ENCODE peak calls at places on chromosomes 1 and 21, in four cellular contexts. One of them, this sample, is unnamed.

GRCh38 chr1:233479026-233479890 is 134.6 kb upstream of the KCNK1 start:
- DNase-seq in T-helper 9 cell: no peak
- DNase-seq in gastrocnemius medialis: no peak
- DNase-seq in stimulated activated CD4-positive, alpha-beta T cell treated with anti-CD3 and anti-CD28 coated beads, Interleukin-2, amount 100 ng/mL, for 48 hours: no peak
- DNase-seq in this sample: no peak

GRCh38 chr1:4711191-4711915 is 56.9 kb downstream of the AJAP1 start:
- DNase-seq in T-helper 9 cell: no peak
- DNase-seq in gastrocnemius medialis: no peak
- DNase-seq in stimulated activated CD4-positive, alpha-beta T cell treated with anti-CD3 and anti-CD28 coated beads, Interleukin-2, amount 100 ng/mL, for 48 hours: no peak
- DNase-seq in this sample: peak; percentile 33

GRCh38 chr21:15240846-15241245 is 176.0 kb upstream of the NRIP1 start:
- DNase-seq in T-helper 9 cell: no peak
- DNase-seq in gastrocnemius medialis: no peak
- DNase-seq in stimulated activated CD4-positive, alpha-beta T cell treated with anti-CD3 and anti-CD28 coated beads, Interleukin-2, amount 100 ng/mL, for 48 hours: no peak
- DNase-seq in this sample: no peak

GRCh38 chr1:215776336-215776735 is 209.2 kb downstream of the KCTD3 start:
- DNase-seq in T-helper 9 cell: no peak
- DNase-seq in gastrocnemius medialis: no peak
- DNase-seq in stimulated activated CD4-positive, alpha-beta T cell treated with anti-CD3 and anti-CD28 coated beads, Interleukin-2, amount 100 ng/mL, for 48 hours: no peak
- DNase-seq in this sample: no peak

GRCh38 chr1:183251101-183251958 is 65.3 kb downstream of the LAMC2 start:
- DNase-seq in T-helper 9 cell: no peak
- DNase-seq in gastrocnemius medialis: no peak
- DNase-seq in stimulated activated CD4-positive, alpha-beta T cell treated with anti-CD3 and anti-CD28 coated beads, Interleukin-2, amount 100 ng/mL, for 48 hours: no peak
- DNase-seq in this sample: no peak

GRCh38 chr1:97943354-97943753 is 22.5 kb upstream of the DPYD start:
- DNase-seq in T-helper 9 cell: no peak
- DNase-seq in gastrocnemius medialis: no peak
- DNase-seq in stimulated activated CD4-positive, alpha-beta T cell treated with anti-CD3 and anti-CD28 coated beads, Interleukin-2, amount 100 ng/mL, for 48 hours: no peak
- DNase-seq in this sample: no peak

GRCh38 chr1:119266386-119266785 is 102.2 kb upstream of the HAO2 start:
- DNase-seq in T-helper 9 cell: no peak
- DNase-seq in gastrocnemius medialis: no peak
- DNase-seq in stimulated activated CD4-positive, alpha-beta T cell treated with anti-CD3 and anti-CD28 coated beads, Interleukin-2, amount 100 ng/mL, for 48 hours: no peak
- DNase-seq in this sample: no peak

GRCh38 chr1:34671887-34672286 is 83.0 kb upstream of the GJB5 start:
- DNase-seq in T-helper 9 cell: no peak
- DNase-seq in gastrocnemius medialis: no peak
- DNase-seq in stimulated activated CD4-positive, alpha-beta T cell treated with anti-CD3 and anti-CD28 coated beads, Interleukin-2, amount 100 ng/mL, for 48 hours: no peak
- DNase-seq in this sample: no peak

GRCh38 chr1:150464422-150464826 is 22.8 kb upstream of the TARS2 start:
- DNase-seq in T-helper 9 cell: peak; percentile 58
- DNase-seq in gastrocnemius medialis: peak; percentile 54
- DNase-seq in stimulated activated CD4-positive, alpha-beta T cell treated with anti-CD3 and anti-CD28 coated beads, Interleukin-2, amount 100 ng/mL, for 48 hours: peak; percentile 73
- DNase-seq in this sample: peak; percentile 55

GRCh38 chr21:42193131-42193671 is 25.7 kb upstream of the ABCG1 start:
- DNase-seq in T-helper 9 cell: peak; percentile 49
- DNase-seq in gastrocnemius medialis: no peak
- DNase-seq in stimulated activated CD4-positive, alpha-beta T cell treated with anti-CD3 and anti-CD28 coated beads, Interleukin-2, amount 100 ng/mL, for 48 hours: peak; percentile 40
- DNase-seq in this sample: no peak

GRCh38 chr1:116360435-116361173 is 12.4 kb upstream of the ATP1A1 start:
- DNase-seq in T-helper 9 cell: no peak
- DNase-seq in gastrocnemius medialis: no peak
- DNase-seq in stimulated activated CD4-positive, alpha-beta T cell treated with anti-CD3 and anti-CD28 coated beads, Interleukin-2, amount 100 ng/mL, for 48 hours: no peak
- DNase-seq in this sample: no peak